ENCODE peak calls at places on chromosome 5, in five cellular contexts. I is HepG2; J is CD8-positive, alpha-beta T cell; L is IMR-90; V is spleen. M is an unnamed sample.

GRCh38 chr5:72459913-72460312 is 47.3 kb downstream of the ZNF366 start:
- DNase-seq in I (no peak), J (no peak), L (no peak), V (no peak), M (no peak)

GRCh38 chr5:83345423-83345822 is 126.1 kb upstream of the VCAN start:
- DNase-seq in I (no peak), J (no peak), L (no peak), V (no peak), M (no peak)

GRCh38 chr5:62621280-62621679 is 42.7 kb downstream of the LRRC70 start:
- DNase-seq in I (no peak), J (no peak), L (no peak), V (no peak), M (no peak)

GRCh38 chr5:112737472-112738179 is at the start of gene APC:
- DNase-seq in I (peak; percentile 54), J (peak; percentile 74), L (peak; percentile 87), V (peak; percentile 96), M (peak; percentile 85)

GRCh38 chr5:90558344-90559192 is at the start of gene ADGRV1:
- DNase-seq in I (peak; percentile 9), J (no peak), L (peak; percentile 1), V (peak; percentile 65), M (peak; percentile 50)

GRCh38 chr5:98940586-98940985 is 11.8 kb upstream of the CHD1 start:
- DNase-seq in I (no peak), J (no peak), L (peak; percentile 10), V (no peak), M (peak; percentile 71)

GRCh38 chr5:109223521-109223920 is 186.3 kb downstream of the PJA2 start:
- DNase-seq in I (no peak), J (no peak), L (no peak), V (no peak), M (no peak)

GRCh38 chr5:62588668-62589067 is 10.0 kb downstream of the LRRC70 start:
- DNase-seq in I (peak; percentile 58), J (no peak), L (no peak), V (no peak), M (no peak)

GRCh38 chr5:35117960-35118359 is 70.2 kb upstream of the AGXT2 start:
- DNase-seq in I (no peak), J (no peak), L (peak; percentile 89), V (no peak), M (peak; percentile 29)

GRCh38 chr5:2848634-2849033 is 97.2 kb upstream of the IRX2 start:
- DNase-seq in I (no peak), J (no peak), L (no peak), V (no peak), M (no peak)

GRCh38 chr5:90293931-90294330 is 115.6 kb downstream of the CETN3 start:
- DNase-seq in I (peak; percentile 25), J (no peak), L (peak; percentile 3), V (no peak), M (peak; percentile 99)

GRCh38 chr5:83363876-83364275 is 107.7 kb upstream of the VCAN start:
- DNase-seq in I (no peak), J (no peak), L (no peak), V (no peak), M (no peak)

GRCh38 chr5:115842089-115842881 is 550 bp downstream of the AP3S1 start:
- DNase-seq in I (peak; percentile 65), J (peak; percentile 7), L (no peak), V (no peak), M (no peak)

GRCh38 chr5:141966963-141967333 is 2.0 kb upstream of the RNF14 start:
- DNase-seq in I (no peak), J (no peak), L (no peak), V (no peak), M (no peak)

GRCh38 chr5:75584641-75585040 is 26.6 kb upstream of the ANKDD1B start:
- DNase-seq in I (no peak), J (no peak), L (no peak), V (no peak), M (no peak)

GRCh38 chr5:69334793-69335268 is 2.2 kb upstream of the CCDC125 start:
- DNase-seq in I (peak; percentile 72), J (peak; percentile 74), L (peak; percentile 76), V (peak; percentile 96), M (peak; percentile 78)

DNA sequence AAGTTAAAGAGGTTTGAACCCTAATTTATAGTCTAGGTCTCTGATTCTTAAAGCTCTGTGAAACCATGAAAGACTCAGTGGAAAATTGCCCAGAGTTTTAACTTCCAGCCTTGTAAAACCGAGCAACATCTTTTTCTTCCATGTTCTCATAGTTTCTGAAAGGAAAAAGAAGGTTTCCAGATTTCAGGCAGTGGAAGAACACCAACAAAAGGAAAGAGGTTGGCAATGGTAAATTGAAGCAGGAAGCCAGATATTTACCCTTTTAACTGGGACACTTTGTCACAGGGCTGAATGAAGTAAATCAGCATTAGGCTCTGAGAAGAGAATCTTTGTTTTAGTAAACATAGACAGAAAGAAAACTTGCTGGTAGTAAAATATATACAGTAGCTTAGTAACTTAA is 1999.3 kb downstream of the MAT2B start:
- DNase-seq in I (no peak), J (no peak), L (no peak), V (no peak), M (no peak)
- H3K27ac ChIP-seq in I (no peak overlapping the region), J (no peak overlapping the region), L (no peak overlapping the region), V (no peak overlapping the region), M (no peak overlapping the region)

DNA sequence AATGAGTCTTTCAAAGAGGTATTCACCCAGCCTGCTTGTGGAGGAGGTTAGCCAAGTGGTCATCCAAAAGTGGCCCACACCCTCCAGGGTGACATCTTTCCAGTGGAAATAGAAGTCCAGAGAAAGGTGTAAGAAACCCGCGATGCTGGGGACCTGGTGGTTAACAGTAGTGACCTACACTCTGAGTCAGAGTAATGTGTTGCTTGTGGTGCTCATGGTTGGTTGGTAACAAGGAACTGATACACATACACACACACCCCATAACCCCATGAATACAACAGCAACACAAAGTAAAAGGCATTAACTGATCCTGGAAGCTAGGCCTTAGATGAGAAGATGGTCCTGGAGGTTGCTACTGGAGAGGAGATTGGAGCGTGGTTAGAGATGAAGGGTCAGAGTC is 26.9 kb downstream of the MRPS30 start:
- DNase-seq in I (no peak), J (no peak), L (no peak), V (no peak), M (no peak)
- H3K27ac ChIP-seq in I (no peak overlapping the region), J (no peak overlapping the region), L (no peak overlapping the region), V (no peak overlapping the region), M (no peak overlapping the region)

GRCh38 chr5:159098285-159099048 is 1.2 kb downstream of the EBF1 start:
- DNase-seq in I (no peak), J (no peak), L (no peak), V (no peak), M (no peak)
- H3K27ac ChIP-seq in I (no peak overlapping the region), J (no peak overlapping the region), L (peak overlapping the region; percentile 80), V (peak overlapping the region; percentile 90), M (peak overlapping the region; percentile 76)

DNA sequence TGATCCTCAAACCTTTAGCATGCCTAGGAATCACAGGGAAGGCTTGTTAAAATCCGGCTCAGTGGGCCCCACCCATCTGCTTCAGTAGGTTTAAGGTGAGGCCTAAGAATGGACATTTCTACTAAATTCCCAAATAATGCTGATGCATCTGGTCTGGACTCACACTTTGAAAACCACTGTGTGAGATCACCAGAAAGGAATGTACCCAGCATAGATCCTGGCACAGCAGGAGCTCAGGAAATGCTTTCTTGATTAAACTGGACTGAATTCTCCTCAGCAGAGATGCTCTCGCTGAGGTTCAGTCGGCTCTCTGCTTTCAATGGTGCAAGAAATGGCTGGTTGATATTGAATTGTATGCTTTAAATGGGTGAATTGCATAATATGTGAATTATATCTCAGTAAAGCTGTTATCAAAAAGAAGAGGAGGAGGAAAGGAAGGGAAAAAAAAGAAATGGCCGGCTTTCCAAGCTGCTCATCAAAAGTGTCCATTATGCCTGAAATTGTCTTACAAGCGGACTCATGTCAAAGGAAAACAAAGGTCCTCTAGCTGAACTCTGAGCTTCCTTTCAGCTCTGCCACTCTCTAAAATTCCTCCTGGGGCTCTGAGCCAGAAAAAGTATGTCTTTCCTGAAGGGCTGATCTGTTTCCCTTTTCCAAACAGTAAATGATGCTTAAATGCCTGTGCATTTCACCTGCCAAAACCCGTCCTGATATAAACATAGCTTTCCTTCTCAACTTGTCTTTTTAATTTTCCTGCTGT is 77.6 kb upstream of the SAP30L start:
- DNase-seq in I (peak; percentile 74), J (no peak), L (peak; percentile 95), V (no peak), M (peak; percentile 97)
- H3K27ac ChIP-seq in I (peak overlapping the region; percentile 45), J (no peak overlapping the region), L (peak overlapping the region; percentile 78), V (peak overlapping the region; percentile 57), M (peak overlapping the region; percentile 67)

GRCh38 chr5:59532979-59533729 is 360.4 kb downstream of the PDE4D start:
- DNase-seq in I (no peak), J (no peak), L (no peak), V (no peak), M (no peak)
- H3K27ac ChIP-seq in I (no peak overlapping the region), J (no peak overlapping the region), L (no peak overlapping the region), V (no peak overlapping the region), M (no peak overlapping the region)

GRCh38 chr5:157460921-157461792 is 1.1 kb downstream of the NIPAL4 start:
- DNase-seq in I (no peak), J (no peak), L (no peak), V (no peak), M (no peak)

GRCh38 chr5:157459715-157460599 is at the start of gene NIPAL4:
- DNase-seq in I (no peak), J (no peak), L (no peak), V (peak; percentile 86), M (no peak)

GRCh38 chr5:157463081-157463480 is 3.1 kb downstream of the NIPAL4 start:
- DNase-seq in I (no peak), J (no peak), L (no peak), V (no peak), M (peak; percentile 55)

GRCh38 chr5:157464518-157465171 is 4.6 kb downstream of the NIPAL4 start:
- DNase-seq in I (no peak), J (no peak), L (peak; percentile 90), V (no peak), M (peak; percentile 90)

GRCh38 chr5:157463621-157464407 is 3.8 kb downstream of the NIPAL4 start:
- DNase-seq in I (no peak), J (no peak), L (peak; percentile 57), V (no peak), M (peak; percentile 77)
- H3K27ac ChIP-seq in I (no peak overlapping the region), J (no peak overlapping the region), L (peak overlapping the region; percentile 26), V (peak overlapping the region; percentile 25), M (no peak overlapping the region)

GRCh38 chr5:88890070-88890781 is 7.2 kb upstream of the MEF2C start:
- DNase-seq in I (no peak), J (no peak), L (no peak), V (no peak), M (no peak)
- H3K27ac ChIP-seq in I (no peak overlapping the region), J (no peak overlapping the region), L (no peak overlapping the region), V (peak overlapping the region; percentile 92), M (no peak overlapping the region)

GRCh38 chr5:179237770-179238627 is 107.3 kb downstream of the ADAMTS2 start:
- DNase-seq in I (no peak), J (no peak), L (no peak), V (peak; percentile 55), M (no peak)
- H3K27ac ChIP-seq in I (no peak overlapping the region), J (no peak overlapping the region), L (no peak overlapping the region), V (no peak overlapping the region), M (no peak overlapping the region)

GRCh38 chr5:172407241-172407691 is 47.1 kb downstream of the SH3PXD2B start:
- DNase-seq in I (no peak), J (no peak), L (peak; percentile 55), V (no peak), M (peak; percentile 66)
- H3K27ac ChIP-seq in I (no peak overlapping the region), J (no peak overlapping the region), L (no peak overlapping the region), V (no peak overlapping the region), M (no peak overlapping the region)